ENCODE peak calls at places on chromosomes 7 and 10, in six cellular contexts. R is Calu3, B is heart left ventricle, F is adipocyte, P is HT-29, N is left ventricle myocardium inferior. I is an unnamed sample.

GRCh38 chr7:80136276-80137045 is 1.8 kb downstream of the GNAI1 start:
- DNase-seq in R (no peak), B (no peak), F (peak), P (no peak), N (no peak), I (peak)

GRCh38 chr10:79299397-79300370 is 47.6 kb upstream of the PPIF start:
- DNase-seq in R (no peak), B (no peak), F (peak), P (no peak), N (no peak), I (peak)

GRCh38 chr10:127996586-127996985 is 89.7 kb downstream of the PTPRE start:
- DNase-seq in R (no peak), B (no peak), F (no peak), P (no peak), N (peak), I (no peak)

GRCh38 chr10:93072225-93072712 is 1.4 kb upstream of the CYP26A1 start:
- DNase-seq in R (peak), B (no peak), F (no peak), P (peak), N (no peak), I (peak)

GRCh38 chr7:107996072-107996824 is 6.7 kb downstream of the LAMB1 start:
- DNase-seq in R (no peak), B (no peak), F (peak), P (no peak), N (no peak), I (no peak)

GRCh38 chr7:2639994-2640830 is 8.4 kb downstream of the TTYH3 start:
- DNase-seq in R (no peak), B (peak), F (no peak), P (no peak), N (no peak), I (peak)

GRCh38 chr10:102642553-102643345 is 1.5 kb upstream of the TRIM8 start:
- DNase-seq in R (peak), B (peak), F (peak), P (peak), N (peak), I (peak)

GRCh38 chr10:77034795-77035194 is 602.8 kb downstream of the KCNMA1 start:
- DNase-seq in R (no peak), B (no peak), F (no peak), P (no peak), N (no peak), I (no peak)

GRCh38 chr10:34049887-34050286 is 715.4 kb upstream of the NRP1 start:
- DNase-seq in R (no peak), B (no peak), F (peak), P (no peak), N (no peak), I (no peak)

GRCh38 chr10:4109469-4109868 is 324.5 kb upstream of the KLF6 start:
- DNase-seq in R (no peak), B (no peak), F (no peak), P (no peak), N (no peak), I (no peak)

GRCh38 chr10:133377025-133377817 is 1.8 kb upstream of the PAOX start:
- DNase-seq in R (no peak), B (no peak), F (no peak), P (no peak), N (no peak), I (no peak)

GRCh38 chr7:158175779-158176178 is 411.8 kb downstream of the PTPRN2 start:
- DNase-seq in R (no peak), B (no peak), F (no peak), P (no peak), N (no peak), I (no peak)

I was measured in ACHN.